ENCODE peak calls at places on chromosomes 6 and 20, in five cellular contexts. I is cardiac muscle cell, E is NCI-H1105 treated with DMSO at 0.1 percent for 48 hours, Z is heart right ventricle, Q is adipocyte. S is an unnamed sample.
A peak's percentile ranks its signal among the peaks of the same experiment; 100 is the strongest.

GRCh38 chr6:142830807-142831206 is 114.2 kb downstream of the HIVEP2 start:
- DNase-seq in E (no peak), I (no peak), Z (no peak), Q (no peak), S (no peak)

GRCh38 chr6:3325210-3325609 is 66.5 kb downstream of the PSMG4 start:
- DNase-seq in I (peak; percentile 67), E (peak; percentile 56), Z (no peak), Q (peak; percentile 52), S (peak; percentile 53)

GRCh38 chr20:46087161-46087560 is 2.6 kb downstream of the NCOA5 start:
- DNase-seq in E (no peak), Q (peak; percentile 47), I (peak; percentile 36), Z (no peak), S (no peak)

GRCh38 chr6:31180500-31180899 is 10.0 kb upstream of the POU5F1 start:
- DNase-seq in Z (peak; percentile 80), I (peak; percentile 83), Q (no peak), E (no peak), S (peak; percentile 99)

GRCh38 chr20:56504373-56505005 is 20.1 kb upstream of the FAM209A start:
- DNase-seq in Q (peak; percentile 26), E (no peak), I (peak; percentile 6), Z (no peak), S (peak; percentile 37)

GRCh38 chr6:33989016-33989854 is 156.7 kb downstream of the GRM4 start:
- DNase-seq in Q (no peak), E (no peak), Z (no peak), I (no peak), S (peak; percentile 6)

GRCh38 chr6:45613678-45614077 is 235.9 kb upstream of the SUPT3H start:
- DNase-seq in Q (peak; percentile 52), Z (no peak), I (peak; percentile 83), E (no peak), S (peak; percentile 68)

GRCh38 chr6:30752164-30752927 is 8.0 kb upstream of the IER3 start:
- DNase-seq in I (peak; percentile 100), E (peak; percentile 5), Z (peak; percentile 88), Q (peak; percentile 99), S (peak; percentile 90)

GRCh38 chr6:4620284-4621228 is 155.6 kb upstream of the CDYL start:
- DNase-seq in Q (no peak), E (no peak), Z (no peak), I (no peak), S (no peak)

GRCh38 chr20:57389695-57390603 is 1.2 kb upstream of the RBM38 start:
- DNase-seq in I (no peak), Z (no peak), E (no peak), Q (no peak), S (no peak)

S was measured in AG20443.